ENCODE peak calls at places on chromosomes 2 and 18, in eight cellular contexts. V is iPS-NIHi11; N is HS-5; M is activated T-cell treated with anti-CD3 and anti-CD28 coated beads for 1 hour; Z is AG09309; Q is activated effector memory CD4-positive, alpha-beta T cell treated with Interleukin-2 at 50 U/mL for 16 hours; E is CD8-positive, alpha-beta memory T cell; J is heart left ventricle. L is an unnamed sample.

GRCh38 chr2:131112477-131113027 is 7.4 kb downstream of the PLEKHB2 start:
- DNase-seq in V (no peak), Z (no peak), M (no peak), J (no peak), Q (no peak), N (no peak), E (no peak), L (no peak)

GRCh38 chr2:137975280-137976271 is 11.3 kb downstream of the HNMT start:
- DNase-seq in Z (no peak), N (no peak), V (peak; percentile 20), J (no peak), M (no peak), E (no peak), Q (no peak), L (no peak)

GRCh38 chr18:13629841-13630747 is 96.3 kb downstream of the FAM210A start:
- DNase-seq in J (peak; percentile 67), M (no peak), E (no peak), N (peak; percentile 11), Z (no peak), V (peak; percentile 85), Q (no peak), L (peak; percentile 52)

GRCh38 chr2:160736148-160736547 is 242.5 kb upstream of the RBMS1 start:
- DNase-seq in Q (no peak), N (no peak), M (no peak), V (no peak), E (no peak), Z (no peak), J (no peak), L (no peak)

GRCh38 chr2:219401621-219402020 is 13.9 kb upstream of the DNPEP start:
- DNase-seq in Z (no peak), J (no peak), Q (no peak), V (no peak), M (no peak), E (no peak), N (no peak), L (no peak)

GRCh38 chr2:46031124-46031523 is 266.1 kb upstream of the EPAS1 start:
- DNase-seq in V (no peak), E (no peak), M (no peak), Z (no peak), Q (no peak), N (no peak), J (no peak), L (no peak)

GRCh38 chr2:10266133-10266620 is 36.5 kb upstream of the HPCAL1 start:
- DNase-seq in J (no peak), E (no peak), V (no peak), Q (no peak), M (no peak), N (no peak), Z (no peak), L (no peak)

GRCh38 chr18:43314931-43315330 is 37.6 kb upstream of the SYT4 start:
- DNase-seq in N (no peak), E (no peak), V (no peak), J (no peak), Q (no peak), Z (no peak), M (no peak), L (no peak)

GRCh38 chr18:49161627-49162026 is 210.9 kb upstream of the SMAD7 start:
- DNase-seq in V (no peak), N (no peak), E (no peak), Z (peak; percentile 55), Q (no peak), M (no peak), J (no peak), L (no peak)

GRCh38 chr18:48326901-48327675 is 82.1 kb downstream of the ZBTB7C start:
- DNase-seq in V (no peak), N (no peak), M (no peak), J (no peak), Z (no peak), E (no peak), Q (no peak), L (no peak)

GRCh38 chr2:48110497-48110896 is 204.2 kb upstream of the FBXO11 start:
- DNase-seq in V (no peak), E (no peak), Z (no peak), Q (no peak), N (no peak), J (no peak), M (no peak), L (no peak)

GRCh38 chr2:191577611-191578010 is 100.3 kb upstream of the NABP1 start:
- DNase-seq in V (no peak), Q (no peak), J (no peak), Z (no peak), E (no peak), M (no peak), N (no peak), L (no peak)

GRCh38 chr2:88575051-88575450 is 52.2 kb downstream of the EIF2AK3 start:
- DNase-seq in Z (no peak), E (no peak), M (no peak), N (no peak), V (no peak), Q (no peak), J (no peak), L (no peak)

GRCh38 chr2:708667-709066 is 31.5 kb upstream of the TMEM18 start:
- DNase-seq in V (no peak), Z (no peak), E (no peak), Q (no peak), N (no peak), J (no peak), M (no peak), L (no peak)

GRCh38 chr2:197258580-197258979 is 52.0 kb downstream of the ANKRD44 start:
- DNase-seq in Z (peak; percentile 56), E (no peak), N (peak; percentile 24), V (no peak), M (no peak), Q (no peak), J (no peak), L (no peak)

GRCh38 chr2:36578343-36579296 is 19.3 kb downstream of the FEZ2 start:
- DNase-seq in Z (no peak), J (no peak), N (no peak), E (no peak), M (no peak), V (no peak), Q (no peak), L (no peak)

GRCh38 chr2:118084483-118085089 is 3.7 kb upstream of the INSIG2 start:
- DNase-seq in Z (no peak), M (no peak), Q (no peak), E (no peak), V (no peak), N (no peak), J (no peak), L (no peak)

GRCh38 chr18:332721-333513 is 65.1 kb upstream of the THOC1 start:
- DNase-seq in E (no peak), M (no peak), J (peak; percentile 37), V (no peak), N (no peak), Z (no peak), Q (no peak), L (no peak)

GRCh38 chr2:6054394-6054732 is 362.2 kb downstream of the SOX11 start:
- DNase-seq in V (no peak), N (no peak), M (no peak), Q (no peak), J (no peak), Z (no peak), E (no peak), L (peak; percentile 90)

GRCh38 chr2:1793868-1794445 is 49.6 kb upstream of the PXDN start:
- DNase-seq in V (no peak), Z (no peak), J (peak; percentile 77), Q (no peak), E (no peak), N (no peak), M (no peak), L (no peak)

GRCh38 chr18:63322246-63322645 is 2.7 kb upstream of the BCL2 start:
- DNase-seq in Q (no peak), N (no peak), J (no peak), E (no peak), Z (no peak), M (no peak), V (no peak), L (no peak)